ENCODE peak calls at places on chromosome 12, in ten cellular contexts. One of them, this sample, is unnamed.

GRCh38 chr12:12540261-12541013 is 22.2 kb downstream of the DUSP16 start:
- DNase-seq in left ventricle myocardium inferior: no peak
- DNase-seq in MM.1S: no peak
- DNase-seq in Panc1: no peak
- DNase-seq in mesendoderm: no peak
- DNase-seq in fibroblast of pulmonary artery: no peak
- DNase-seq in mucosa of descending colon: no peak
- DNase-seq in astrocyte of the spinal cord: no peak
- DNase-seq in AG04450: no peak
- DNase-seq in CD8-positive, alpha-beta memory T cell: no peak
- DNase-seq in this sample: no peak

GRCh38 chr12:50785406-50785805 is 21.5 kb downstream of the ATF1 start:
- DNase-seq in mesendoderm: no peak
- DNase-seq in AG04450: no peak
- DNase-seq in astrocyte of the spinal cord: peak
- DNase-seq in mucosa of descending colon: no peak
- DNase-seq in MM.1S: no peak
- DNase-seq in fibroblast of pulmonary artery: no peak
- DNase-seq in CD8-positive, alpha-beta memory T cell: no peak
- DNase-seq in left ventricle myocardium inferior: no peak
- DNase-seq in Panc1: no peak
- DNase-seq in this sample: no peak

GRCh38 chr12:44342371-44342770 is 506.5 kb downstream of the TMEM117 start:
- DNase-seq in Panc1: no peak
- DNase-seq in left ventricle myocardium inferior: no peak
- DNase-seq in mesendoderm: no peak
- DNase-seq in CD8-positive, alpha-beta memory T cell: no peak
- DNase-seq in MM.1S: no peak
- DNase-seq in fibroblast of pulmonary artery: no peak
- DNase-seq in AG04450: no peak
- DNase-seq in mucosa of descending colon: no peak
- DNase-seq in astrocyte of the spinal cord: no peak
- DNase-seq in this sample: no peak

GRCh38 chr12:102833687-102834435 is 83.2 kb downstream of the PAH start:
- DNase-seq in MM.1S: peak
- DNase-seq in mucosa of descending colon: no peak
- DNase-seq in Panc1: no peak
- DNase-seq in AG04450: no peak
- DNase-seq in astrocyte of the spinal cord: no peak
- DNase-seq in mesendoderm: peak
- DNase-seq in left ventricle myocardium inferior: no peak
- DNase-seq in CD8-positive, alpha-beta memory T cell: no peak
- DNase-seq in fibroblast of pulmonary artery: no peak
- DNase-seq in this sample: no peak

GRCh38 chr12:100733817-100734593 is 60.6 kb upstream of the ANO4 start:
- DNase-seq in mesendoderm: peak
- DNase-seq in mucosa of descending colon: no peak
- DNase-seq in fibroblast of pulmonary artery: peak
- DNase-seq in astrocyte of the spinal cord: peak
- DNase-seq in Panc1: no peak
- DNase-seq in CD8-positive, alpha-beta memory T cell: no peak
- DNase-seq in AG04450: peak
- DNase-seq in MM.1S: no peak
- DNase-seq in left ventricle myocardium inferior: no peak
- DNase-seq in this sample: peak

GRCh38 chr12:51913071-51914033 is 6.0 kb downstream of the ACVRL1 start:
- DNase-seq in MM.1S: no peak
- DNase-seq in astrocyte of the spinal cord: no peak
- DNase-seq in CD8-positive, alpha-beta memory T cell: no peak
- DNase-seq in fibroblast of pulmonary artery: no peak
- DNase-seq in AG04450: no peak
- DNase-seq in Panc1: no peak
- DNase-seq in mesendoderm: no peak
- DNase-seq in mucosa of descending colon: no peak
- DNase-seq in left ventricle myocardium inferior: no peak
- DNase-seq in this sample: no peak

GRCh38 chr12:124538194-124539082 is 29.0 kb downstream of the NCOR2 start:
- DNase-seq in AG04450: no peak
- DNase-seq in Panc1: no peak
- DNase-seq in mesendoderm: no peak
- DNase-seq in CD8-positive, alpha-beta memory T cell: no peak
- DNase-seq in MM.1S: no peak
- DNase-seq in left ventricle myocardium inferior: no peak
- DNase-seq in fibroblast of pulmonary artery: no peak
- DNase-seq in mucosa of descending colon: no peak
- DNase-seq in astrocyte of the spinal cord: no peak
- DNase-seq in this sample: no peak

GRCh38 chr12:11877869-11878780 is 192.6 kb upstream of the BCL2L14 start:
- DNase-seq in MM.1S: no peak
- DNase-seq in CD8-positive, alpha-beta memory T cell: no peak
- DNase-seq in AG04450: peak
- DNase-seq in mucosa of descending colon: peak
- DNase-seq in astrocyte of the spinal cord: peak
- DNase-seq in mesendoderm: peak
- DNase-seq in left ventricle myocardium inferior: no peak
- DNase-seq in Panc1: no peak
- DNase-seq in fibroblast of pulmonary artery: peak
- DNase-seq in this sample: peak

GRCh38 chr12:124094733-124095132 is 121.7 kb downstream of the ZNF664 start:
- DNase-seq in left ventricle myocardium inferior: no peak
- DNase-seq in fibroblast of pulmonary artery: no peak
- DNase-seq in astrocyte of the spinal cord: no peak
- DNase-seq in MM.1S: no peak
- DNase-seq in mesendoderm: no peak
- DNase-seq in mucosa of descending colon: no peak
- DNase-seq in AG04450: no peak
- DNase-seq in Panc1: no peak
- DNase-seq in CD8-positive, alpha-beta memory T cell: no peak
- DNase-seq in this sample: no peak

GRCh38 chr12:80470403-80470802 is 26.4 kb downstream of the PTPRQ start:
- DNase-seq in fibroblast of pulmonary artery: no peak
- DNase-seq in MM.1S: no peak
- DNase-seq in mesendoderm: no peak
- DNase-seq in left ventricle myocardium inferior: no peak
- DNase-seq in AG04450: no peak
- DNase-seq in CD8-positive, alpha-beta memory T cell: no peak
- DNase-seq in mucosa of descending colon: no peak
- DNase-seq in Panc1: no peak
- DNase-seq in astrocyte of the spinal cord: no peak
- DNase-seq in this sample: no peak

GRCh38 chr12:79531547-79531946 is 159.2 kb downstream of the PAWR start:
- DNase-seq in Panc1: no peak
- DNase-seq in MM.1S: no peak
- DNase-seq in AG04450: no peak
- DNase-seq in mucosa of descending colon: no peak
- DNase-seq in left ventricle myocardium inferior: no peak
- DNase-seq in mesendoderm: no peak
- DNase-seq in astrocyte of the spinal cord: peak
- DNase-seq in fibroblast of pulmonary artery: peak
- DNase-seq in CD8-positive, alpha-beta memory T cell: no peak
- DNase-seq in this sample: no peak

GRCh38 chr12:77796775-77797174 is 33.9 kb upstream of the NAV3 start:
- DNase-seq in mucosa of descending colon: no peak
- DNase-seq in fibroblast of pulmonary artery: peak
- DNase-seq in left ventricle myocardium inferior: no peak
- DNase-seq in mesendoderm: no peak
- DNase-seq in MM.1S: no peak
- DNase-seq in AG04450: peak
- DNase-seq in CD8-positive, alpha-beta memory T cell: no peak
- DNase-seq in Panc1: no peak
- DNase-seq in astrocyte of the spinal cord: peak
- DNase-seq in this sample: peak

GRCh38 chr12:62689042-62689839 is 222.6 kb downstream of the MON2 start:
- DNase-seq in astrocyte of the spinal cord: no peak
- DNase-seq in mucosa of descending colon: no peak
- DNase-seq in MM.1S: no peak
- DNase-seq in Panc1: no peak
- DNase-seq in AG04450: no peak
- DNase-seq in CD8-positive, alpha-beta memory T cell: no peak
- DNase-seq in mesendoderm: no peak
- DNase-seq in fibroblast of pulmonary artery: no peak
- DNase-seq in left ventricle myocardium inferior: no peak
- DNase-seq in this sample: no peak

DNA sequence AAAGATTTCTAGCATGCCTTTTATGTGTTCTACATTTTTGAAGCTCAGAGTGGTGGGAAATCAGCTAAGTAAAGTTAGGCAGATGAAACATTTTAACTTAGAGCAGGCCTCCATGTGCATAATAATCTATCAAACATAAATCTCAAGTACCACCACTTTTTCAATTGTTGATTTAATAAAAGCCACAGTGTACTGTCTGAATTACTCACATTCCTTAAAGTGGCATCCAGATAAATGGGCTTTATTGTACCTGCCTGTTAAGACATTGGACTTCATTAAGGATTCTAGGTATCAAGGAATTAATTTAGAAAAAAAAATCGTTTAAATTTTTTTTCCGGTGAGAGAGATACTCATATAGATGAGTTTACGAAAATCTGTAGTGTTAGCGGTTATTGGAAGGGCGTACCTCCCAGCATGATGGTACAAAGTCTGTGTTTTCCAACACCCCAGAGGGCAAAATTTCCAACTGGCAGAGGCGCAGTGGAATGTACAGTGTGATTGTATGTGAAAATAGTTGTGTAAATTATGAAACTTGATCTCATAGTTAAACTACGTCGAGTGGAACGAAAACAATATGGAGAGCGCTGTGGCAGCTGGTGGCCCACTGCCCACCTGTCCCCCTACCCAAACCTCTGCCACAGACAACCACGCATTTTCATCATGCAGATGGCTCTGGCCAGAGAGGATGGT is 25.0 kb downstream of the ELK3 start:
- DNase-seq in Panc1: no peak
- DNase-seq in left ventricle myocardium inferior: no peak
- DNase-seq in mucosa of descending colon: no peak
- DNase-seq in fibroblast of pulmonary artery: no peak
- DNase-seq in astrocyte of the spinal cord: no peak
- DNase-seq in mesendoderm: no peak
- DNase-seq in MM.1S: no peak
- DNase-seq in CD8-positive, alpha-beta memory T cell: no peak
- DNase-seq in AG04450: no peak
- DNase-seq in this sample: no peak
- H3K4me3 ChIP-seq in Panc1: peak
- H3K4me3 ChIP-seq in left ventricle myocardium inferior: no peak
- H3K4me3 ChIP-seq in mucosa of descending colon: no peak
- H3K4me3 ChIP-seq in fibroblast of pulmonary artery: no peak
- H3K4me3 ChIP-seq in astrocyte of the spinal cord: no peak
- H3K4me3 ChIP-seq in mesendoderm: no peak
- H3K4me3 ChIP-seq in MM.1S: no peak
- H3K4me3 ChIP-seq in CD8-positive, alpha-beta memory T cell: no peak
- H3K4me3 ChIP-seq in AG04450: peak
- H3K4me3 ChIP-seq in this sample: no peak

DNA sequence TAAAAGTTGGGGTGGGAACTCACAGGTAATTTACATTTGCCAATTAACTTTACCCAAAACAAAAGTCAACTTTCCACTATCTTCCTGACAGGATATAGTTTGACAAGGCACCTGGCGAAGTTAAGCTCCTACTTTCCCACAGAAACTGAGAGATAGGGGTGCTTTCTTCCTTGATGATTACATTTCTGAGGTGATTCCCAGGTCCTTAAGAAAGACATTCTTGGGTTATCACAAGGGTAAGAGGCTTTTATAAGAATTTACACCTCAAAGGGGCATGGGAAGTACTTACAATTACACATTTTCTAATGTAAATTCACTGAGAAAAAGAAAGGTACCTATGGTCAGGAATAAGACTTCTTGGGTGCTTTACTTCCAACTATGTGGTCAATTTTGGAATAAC is 660.9 kb upstream of the MGAT4C start:
- DNase-seq in AG04450: no peak
- DNase-seq in left ventricle myocardium inferior: no peak
- DNase-seq in CD8-positive, alpha-beta memory T cell: no peak
- DNase-seq in Panc1: no peak
- DNase-seq in fibroblast of pulmonary artery: no peak
- DNase-seq in astrocyte of the spinal cord: no peak
- DNase-seq in mesendoderm: peak
- DNase-seq in mucosa of descending colon: no peak
- DNase-seq in MM.1S: no peak
- DNase-seq in this sample: no peak
- H3K4me3 ChIP-seq in AG04450: no peak
- H3K4me3 ChIP-seq in left ventricle myocardium inferior: no peak
- H3K4me3 ChIP-seq in CD8-positive, alpha-beta memory T cell: no peak
- H3K4me3 ChIP-seq in Panc1: no peak
- H3K4me3 ChIP-seq in fibroblast of pulmonary artery: no peak
- H3K4me3 ChIP-seq in astrocyte of the spinal cord: no peak
- H3K4me3 ChIP-seq in mesendoderm: no peak
- H3K4me3 ChIP-seq in mucosa of descending colon: no peak
- H3K4me3 ChIP-seq in MM.1S: no peak
- H3K4me3 ChIP-seq in this sample: no peak

GRCh38 chr12:26113853-26114719 is 10.8 kb downstream of the BHLHE41 start:
- DNase-seq in astrocyte of the spinal cord: peak
- DNase-seq in left ventricle myocardium inferior: peak
- DNase-seq in mucosa of descending colon: peak
- DNase-seq in fibroblast of pulmonary artery: peak
- DNase-seq in AG04450: peak
- DNase-seq in mesendoderm: peak
- DNase-seq in CD8-positive, alpha-beta memory T cell: peak
- DNase-seq in MM.1S: peak
- DNase-seq in Panc1: no peak
- DNase-seq in this sample: peak

GRCh38 chr12:26112232-26112631 is 12.6 kb downstream of the BHLHE41 start:
- DNase-seq in astrocyte of the spinal cord: no peak
- DNase-seq in Panc1: no peak
- DNase-seq in MM.1S: no peak
- DNase-seq in left ventricle myocardium inferior: no peak
- DNase-seq in AG04450: no peak
- DNase-seq in mesendoderm: no peak
- DNase-seq in fibroblast of pulmonary artery: no peak
- DNase-seq in CD8-positive, alpha-beta memory T cell: no peak
- DNase-seq in mucosa of descending colon: no peak
- DNase-seq in this sample: no peak

GRCh38 chr12:26114720-26115406 is 10.0 kb downstream of the BHLHE41 start:
- DNase-seq in AG04450: no peak
- DNase-seq in fibroblast of pulmonary artery: no peak
- DNase-seq in MM.1S: no peak
- DNase-seq in left ventricle myocardium inferior: no peak
- DNase-seq in CD8-positive, alpha-beta memory T cell: no peak
- DNase-seq in mucosa of descending colon: no peak
- DNase-seq in Panc1: no peak
- DNase-seq in astrocyte of the spinal cord: no peak
- DNase-seq in mesendoderm: no peak
- DNase-seq in this sample: no peak

GRCh38 chr12:26112703-26113147 is 12.1 kb downstream of the BHLHE41 start:
- DNase-seq in left ventricle myocardium inferior: no peak
- DNase-seq in mucosa of descending colon: no peak
- DNase-seq in fibroblast of pulmonary artery: no peak
- DNase-seq in CD8-positive, alpha-beta memory T cell: no peak
- DNase-seq in Panc1: peak
- DNase-seq in MM.1S: no peak
- DNase-seq in mesendoderm: peak
- DNase-seq in astrocyte of the spinal cord: no peak
- DNase-seq in AG04450: no peak
- DNase-seq in this sample: no peak

GRCh38 chr12:26113194-26113654 is 11.6 kb downstream of the BHLHE41 start:
- DNase-seq in AG04450: no peak
- DNase-seq in CD8-positive, alpha-beta memory T cell: no peak
- DNase-seq in left ventricle myocardium inferior: no peak
- DNase-seq in Panc1: no peak
- DNase-seq in mesendoderm: no peak
- DNase-seq in fibroblast of pulmonary artery: no peak
- DNase-seq in mucosa of descending colon: peak
- DNase-seq in astrocyte of the spinal cord: no peak
- DNase-seq in MM.1S: peak
- DNase-seq in this sample: no peak
- H3K4me3 ChIP-seq in AG04450: no peak
- H3K4me3 ChIP-seq in CD8-positive, alpha-beta memory T cell: no peak
- H3K4me3 ChIP-seq in left ventricle myocardium inferior: peak
- H3K4me3 ChIP-seq in Panc1: peak
- H3K4me3 ChIP-seq in mesendoderm: no peak
- H3K4me3 ChIP-seq in fibroblast of pulmonary artery: no peak
- H3K4me3 ChIP-seq in mucosa of descending colon: no peak
- H3K4me3 ChIP-seq in astrocyte of the spinal cord: no peak
- H3K4me3 ChIP-seq in MM.1S: peak
- H3K4me3 ChIP-seq in this sample: no peak

GRCh38 chr12:69932154-69932553 is 107.1 kb downstream of the MYRFL start:
- DNase-seq in AG04450: no peak
- DNase-seq in Panc1: no peak
- DNase-seq in mucosa of descending colon: no peak
- DNase-seq in mesendoderm: peak
- DNase-seq in MM.1S: no peak
- DNase-seq in CD8-positive, alpha-beta memory T cell: no peak
- DNase-seq in left ventricle myocardium inferior: no peak
- DNase-seq in astrocyte of the spinal cord: no peak
- DNase-seq in fibroblast of pulmonary artery: no peak
- DNase-seq in this sample: no peak
- H3K4me3 ChIP-seq in AG04450: no peak
- H3K4me3 ChIP-seq in Panc1: no peak
- H3K4me3 ChIP-seq in mucosa of descending colon: no peak
- H3K4me3 ChIP-seq in mesendoderm: no peak
- H3K4me3 ChIP-seq in MM.1S: no peak
- H3K4me3 ChIP-seq in CD8-positive, alpha-beta memory T cell: no peak
- H3K4me3 ChIP-seq in left ventricle myocardium inferior: no peak
- H3K4me3 ChIP-seq in astrocyte of the spinal cord: no peak
- H3K4me3 ChIP-seq in fibroblast of pulmonary artery: no peak
- H3K4me3 ChIP-seq in this sample: no peak